ENCODE peak calls at places on chromosomes 7 and 10, in nine cellular contexts. J, Z, O, D, X, C, T, P and S are unnamed samples.

GRCh38 chr10:64101611-64102263 is 580.5 kb downstream of the REEP3 start:
- DNase-seq in J (no peak), Z (no peak), O (no peak), D (no peak), X (no peak), C (no peak), T (no peak), P (no peak), S (no peak)

GRCh38 chr7:75892634-75893272 is 13.9 kb downstream of the RHBDD2 start:
- DNase-seq in J (no peak), Z (no peak), O (no peak), D (no peak), X (no peak), C (peak; percentile 70), T (no peak), P (no peak), S (no peak)

GRCh38 chr7:106731637-106732036 is 70.7 kb upstream of the CCDC71L start:
- DNase-seq in J (no peak), Z (no peak), O (no peak), D (no peak), X (no peak), C (no peak), T (no peak), P (no peak), S (no peak)

GRCh38 chr7:1247527-1248041 is 14.9 kb downstream of the UNCX start:
- DNase-seq in J (peak; percentile 66), Z (no peak), O (no peak), D (no peak), X (no peak), C (no peak), T (no peak), P (no peak), S (no peak)

GRCh38 chr7:23055582-23056178 is 41.8 kb upstream of the HYCC1 start:
- DNase-seq in J (peak; percentile 45), Z (peak; percentile 48), O (peak; percentile 27), D (peak; percentile 40), X (peak; percentile 68), C (peak; percentile 82), T (peak; percentile 57), P (peak; percentile 63), S (no peak)

GRCh38 chr7:72430531-72430930 is 18.4 kb upstream of the CALN1 start:
- DNase-seq in J (no peak), Z (no peak), O (no peak), D (peak; percentile 81), X (no peak), C (no peak), T (no peak), P (no peak), S (no peak)

GRCh38 chr10:43237631-43238446 is 29.0 kb downstream of the RASGEF1A start:
- DNase-seq in J (no peak), Z (no peak), O (no peak), D (peak; percentile 23), X (no peak), C (no peak), T (no peak), P (no peak), S (peak; percentile 73)

GRCh38 chr7:46109447-46109846 is 188.4 kb upstream of the IGFBP3 start:
- DNase-seq in J (no peak), Z (no peak), O (no peak), D (no peak), X (no peak), C (no peak), T (no peak), P (no peak), S (no peak)

GRCh38 chr10:7251696-7252465 is 159.0 kb downstream of the SFMBT2 start:
- DNase-seq in J (no peak), Z (peak; percentile 73), O (no peak), D (no peak), X (no peak), C (peak; percentile 81), T (no peak), P (no peak), S (no peak)

GRCh38 chr7:95304990-95305389 is 19.3 kb downstream of the PON1 start:
- DNase-seq in J (no peak), Z (no peak), O (no peak), D (no peak), X (no peak), C (no peak), T (no peak), P (no peak), S (no peak)

GRCh38 chr10:93463723-93464511 is 18.2 kb downstream of the MYOF start:
- DNase-seq in J (no peak), Z (no peak), O (no peak), D (no peak), X (no peak), C (peak; percentile 65), T (no peak), P (no peak), S (no peak)

GRCh38 chr7:29622335-29623265 is 59.0 kb downstream of the PRR15 start:
- DNase-seq in J (no peak), Z (no peak), O (peak; percentile 75), D (no peak), X (no peak), C (no peak), T (no peak), P (no peak), S (no peak)

GRCh38 chr7:129095258-129095657 is 40.3 kb upstream of the TNPO3 start:
- DNase-seq in J (no peak), Z (no peak), O (no peak), D (no peak), X (peak; percentile 53), C (no peak), T (no peak), P (no peak), S (no peak)

GRCh38 chr7:137909042-137909441 is 62.3 kb upstream of the DGKI start:
- DNase-seq in J (no peak), Z (no peak), O (no peak), D (no peak), X (no peak), C (peak; percentile 54), T (no peak), P (no peak), S (no peak)

GRCh38 chr7:114989531-114989930 is 67.6 kb downstream of the MDFIC start:
- DNase-seq in J (no peak), Z (no peak), O (no peak), D (no peak), X (no peak), C (no peak), T (no peak), P (no peak), S (no peak)

GRCh38 chr10:103231047-103231551 is 14.6 kb upstream of the RPEL1 start:
- DNase-seq in J (no peak), Z (peak; percentile 87), O (peak; percentile 94), D (peak; percentile 75), X (no peak), C (peak; percentile 59), T (peak; percentile 28), P (peak; percentile 89), S (no peak)

GRCh38 chr10:29141761-29142160 is 147.1 kb upstream of the LYZL1 start:
- DNase-seq in J (no peak), Z (no peak), O (no peak), D (no peak), X (no peak), C (no peak), T (no peak), P (no peak), S (peak; percentile 6)

GRCh38 chr10:131865223-131865917 is 35.4 kb upstream of the PPP2R2D start:
- DNase-seq in J (no peak), Z (no peak), O (no peak), D (peak; percentile 19), X (no peak), C (no peak), T (no peak), P (peak; percentile 13), S (no peak)

GRCh38 chr10:31905586-31905985 is 23.0 kb downstream of the ARHGAP12 start:
- DNase-seq in J (no peak), Z (no peak), O (no peak), D (no peak), X (no peak), C (no peak), T (no peak), P (no peak), S (no peak)

DNA sequence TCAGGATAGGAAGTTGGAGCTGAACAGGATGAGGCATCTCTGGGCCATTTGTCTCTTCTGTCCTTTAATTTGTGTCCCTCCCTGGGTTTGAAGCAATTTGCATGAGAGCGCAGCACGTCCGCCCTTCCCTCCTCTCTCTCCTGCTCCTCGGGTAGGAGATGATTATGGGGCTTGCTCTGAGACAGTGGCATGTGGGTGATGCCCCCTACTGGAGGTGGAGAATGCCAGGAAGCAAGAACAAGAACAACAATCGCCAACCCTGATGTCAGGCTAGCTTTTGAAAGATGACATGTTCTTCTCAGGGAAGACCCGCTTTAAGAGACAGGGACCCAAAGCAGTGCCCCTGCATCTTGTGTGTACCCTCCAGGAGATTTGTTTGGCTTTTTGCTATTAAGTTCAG is 63.9 kb upstream of the LOXL4 start:
- DNase-seq in J (no peak), Z (no peak), O (no peak), D (peak; percentile 85), X (no peak), C (no peak), T (no peak), P (no peak), S (no peak)
- TF ChIP-seq CTCF in J (peak; percentile 17), Z (peak; percentile 49), O (peak; percentile 82), D (peak; percentile 81), X (peak; percentile 16), C (no peak), T (peak; percentile 50), P (peak; percentile 19), S (no peak)

GRCh38 chr7:81470724-81471379 is 299.0 kb downstream of the HGF start:
- DNase-seq in J (no peak), Z (peak; percentile 87), O (no peak), D (no peak), X (no peak), C (no peak), T (no peak), P (no peak), S (no peak)
- TF ChIP-seq CTCF in J (no peak), Z (no peak), O (no peak), D (no peak), X (no peak), C (no peak), T (no peak), P (no peak), S (no peak)

GRCh38 chr7:116588641-116589594 is 64.1 kb downstream of the CAV1 start:
- DNase-seq in J (peak; percentile 15), Z (peak; percentile 67), O (no peak), D (no peak), X (no peak), C (no peak), T (no peak), P (no peak), S (no peak)
- TF ChIP-seq CTCF in J (peak; percentile 71), Z (peak; percentile 47), O (peak; percentile 64), D (peak; percentile 81), X (peak; percentile 66), C (peak; percentile 87), T (peak; percentile 85), P (peak; percentile 44), S (peak; percentile 76)

DNA sequence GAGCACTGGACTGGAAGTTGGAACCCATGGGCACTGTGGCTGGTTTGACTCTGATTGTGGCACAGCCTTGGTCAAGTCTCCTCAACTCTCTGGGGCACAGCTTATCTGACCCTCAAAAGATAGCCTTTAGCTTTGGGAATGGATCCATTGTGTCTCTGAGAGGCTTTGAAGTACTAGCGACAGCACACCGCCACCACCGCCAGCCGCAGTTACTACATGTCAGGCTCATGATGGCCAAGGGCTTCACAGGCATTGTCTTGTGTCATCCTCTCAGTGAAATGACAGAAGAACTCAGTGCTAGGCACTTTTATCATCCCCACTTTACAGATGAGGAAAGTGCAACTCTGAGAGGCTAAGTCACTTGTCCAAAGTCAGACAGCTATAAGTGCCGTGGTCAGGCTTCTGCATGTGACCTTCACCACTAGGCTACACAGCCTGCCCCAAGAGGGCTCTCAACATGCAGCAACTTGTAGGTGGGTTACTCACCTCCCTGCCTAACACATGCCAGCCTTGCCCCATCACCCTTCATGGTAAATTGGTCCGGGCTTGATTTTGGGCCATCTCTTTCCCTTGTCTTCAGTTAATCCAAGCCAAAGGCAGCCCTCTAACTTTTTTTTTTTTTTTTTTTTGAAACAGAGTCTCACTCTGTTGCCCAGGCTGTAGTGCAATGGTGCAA is 44.1 kb downstream of the C10orf105 start:
- DNase-seq in J (no peak), Z (no peak), O (no peak), D (no peak), X (no peak), C (no peak), T (no peak), P (no peak), S (no peak)
- TF ChIP-seq CTCF in J (no peak), Z (no peak), O (no peak), D (no peak), X (no peak), C (no peak), T (no peak), P (no peak), S (no peak)